ENCODE peak calls at places on chromosome 11, in ten cellular contexts. M is SK-N-SH, F is HCT116, W is HepG2, T is A549, C is NB4, Z is GM12878, V is WTC11, P is H1, E is K562. H is an unnamed sample.
A peak's percentile ranks its signal among the peaks of the same experiment; 100 is the strongest.

GRCh38 chr11:121067453-121067852 is 33.6 kb upstream of the TECTA start:
- DNase-seq in M (no peak), F (no peak), W (peak; percentile 97), T (peak; percentile 37), C (no peak), Z (no peak), V (no peak), P (no peak), E (no peak), H (peak; percentile 33)

GRCh38 chr11:6746086-6746618 is 25.6 kb downstream of the OR2AG2 start:
- DNase-seq in M (no peak), F (no peak), W (no peak), T (no peak), C (no peak), Z (peak; percentile 68), V (no peak), P (no peak), E (no peak), H (peak; percentile 71)

GRCh38 chr11:12981879-12982531 is 27.1 kb upstream of the RASSF10 start:
- DNase-seq in M (no peak), F (no peak), W (peak; percentile 3), T (peak; percentile 12), C (no peak), Z (no peak), V (no peak), P (no peak), E (no peak), H (no peak)

GRCh38 chr11:75639752-75640151 is 29.1 kb downstream of the MAP6 start:
- DNase-seq in M (peak; percentile 75), F (no peak), W (no peak), T (no peak), C (no peak), Z (peak; percentile 17), V (no peak), P (no peak), E (peak; percentile 27), H (peak; percentile 60)

GRCh38 chr11:96817488-96817887 is 427.7 kb downstream of the JRKL start:
- DNase-seq in M (no peak), F (no peak), W (no peak), T (no peak), C (no peak), Z (no peak), V (no peak), P (no peak), E (peak; percentile 75), H (no peak)

GRCh38 chr11:131910491-131911387 is 540.3 kb downstream of the NTM start:
- DNase-seq in M (peak; percentile 73), F (no peak), W (no peak), T (peak; percentile 3), C (no peak), Z (no peak), V (peak; percentile 50), P (no peak), E (no peak), H (peak; percentile 43)

GRCh38 chr11:46345131-46345597 is 2.1 kb upstream of the DGKZ start:
- DNase-seq in M (no peak), F (no peak), W (no peak), T (no peak), C (peak; percentile 93), Z (no peak), V (peak; percentile 55), P (no peak), E (peak; percentile 51), H (peak; percentile 54)

GRCh38 chr11:118975771-118976709 is 4.5 kb downstream of the FOXR1 start:
- DNase-seq in M (no peak), F (no peak), W (no peak), T (no peak), C (no peak), Z (no peak), V (no peak), P (no peak), E (peak; percentile 37), H (no peak)

GRCh38 chr11:45859661-45860140 is 12.4 kb downstream of the CRY2 start:
- DNase-seq in M (peak; percentile 87), F (no peak), W (no peak), T (no peak), C (no peak), Z (no peak), V (peak; percentile 46), P (no peak), E (no peak), H (peak; percentile 85)

GRCh38 chr11:8831861-8832260 is 79.1 kb upstream of the AKIP1 start:
- DNase-seq in M (no peak), F (no peak), W (no peak), T (no peak), C (no peak), Z (no peak), V (no peak), P (no peak), E (no peak), H (no peak)

GRCh38 chr11:129374081-129374992 is 1.3 kb upstream of the BARX2 start:
- DNase-seq in M (peak; percentile 44), F (no peak), W (no peak), T (peak; percentile 1), C (no peak), Z (no peak), V (peak; percentile 28), P (no peak), E (no peak), H (no peak)

GRCh38 chr11:296976-297665 is 2.2 kb downstream of the IFITM5 start:
- DNase-seq in M (no peak), F (no peak), W (no peak), T (no peak), C (no peak), Z (no peak), V (peak; percentile 16), P (no peak), E (no peak), H (no peak)

GRCh38 chr11:106917973-106918372 is 100.3 kb downstream of the GUCY1A2 start:
- DNase-seq in M (peak; percentile 23), F (peak; percentile 18), W (peak; percentile 1), T (no peak), C (peak; percentile 14), Z (no peak), V (peak; percentile 72), P (peak; percentile 15), E (peak; percentile 11), H (no peak)

GRCh38 chr11:44955019-44955738 is 4.5 kb upstream of the TP53I11 start:
- DNase-seq in M (no peak), F (no peak), W (no peak), T (peak; percentile 63), C (peak; percentile 97), Z (no peak), V (no peak), P (no peak), E (peak; percentile 61), H (peak; percentile 97)

GRCh38 chr11:111762526-111762925 is 3.7 kb downstream of the PPP2R1B start:
- DNase-seq in M (no peak), F (no peak), W (no peak), T (no peak), C (no peak), Z (no peak), V (no peak), P (no peak), E (no peak), H (no peak)

GRCh38 chr11:111759375-111759774 is 6.8 kb downstream of the PPP2R1B start:
- DNase-seq in M (no peak), F (no peak), W (no peak), T (no peak), C (no peak), Z (no peak), V (no peak), P (no peak), E (no peak), H (peak; percentile 20)

GRCh38 chr11:111761056-111761455 is 5.1 kb downstream of the PPP2R1B start:
- DNase-seq in M (no peak), F (no peak), W (no peak), T (no peak), C (no peak), Z (no peak), V (no peak), P (no peak), E (no peak), H (no peak)

GRCh38 chr11:111762981-111763643 is 3.1 kb downstream of the PPP2R1B start:
- DNase-seq in M (no peak), F (no peak), W (no peak), T (no peak), C (no peak), Z (no peak), V (no peak), P (no peak), E (no peak), H (no peak)

GRCh38 chr11:111759778-111760407 is 6.3 kb downstream of the PPP2R1B start:
- DNase-seq in M (no peak), F (no peak), W (no peak), T (no peak), C (no peak), Z (no peak), V (no peak), P (no peak), E (no peak), H (peak; percentile 26)
- TF ChIP-seq MAX in M (no peak), F (no peak), W (no peak), T (no peak), C (no peak), Z (no peak), V (no peak), P (no peak), E (no peak), H (no peak)

GRCh38 chr11:35649984-35650383 is 12.6 kb upstream of the TRIM44 start:
- DNase-seq in M (no peak), F (no peak), W (no peak), T (no peak), C (no peak), Z (no peak), V (no peak), P (no peak), E (no peak), H (peak; percentile 29)
- TF ChIP-seq MAX in M (no peak), F (no peak), W (no peak), T (no peak), C (no peak), Z (no peak), V (no peak), P (no peak), E (no peak), H (no peak)

GRCh38 chr11:67696998-67697397 is 22.6 kb upstream of the ALDH3B2 start:
- DNase-seq in M (no peak), F (no peak), W (no peak), T (no peak), C (no peak), Z (no peak), V (no peak), P (no peak), E (no peak), H (no peak)
- TF ChIP-seq MAX in M (no peak), F (no peak), W (no peak), T (no peak), C (no peak), Z (no peak), V (no peak), P (no peak), E (no peak), H (no peak)

DNA sequence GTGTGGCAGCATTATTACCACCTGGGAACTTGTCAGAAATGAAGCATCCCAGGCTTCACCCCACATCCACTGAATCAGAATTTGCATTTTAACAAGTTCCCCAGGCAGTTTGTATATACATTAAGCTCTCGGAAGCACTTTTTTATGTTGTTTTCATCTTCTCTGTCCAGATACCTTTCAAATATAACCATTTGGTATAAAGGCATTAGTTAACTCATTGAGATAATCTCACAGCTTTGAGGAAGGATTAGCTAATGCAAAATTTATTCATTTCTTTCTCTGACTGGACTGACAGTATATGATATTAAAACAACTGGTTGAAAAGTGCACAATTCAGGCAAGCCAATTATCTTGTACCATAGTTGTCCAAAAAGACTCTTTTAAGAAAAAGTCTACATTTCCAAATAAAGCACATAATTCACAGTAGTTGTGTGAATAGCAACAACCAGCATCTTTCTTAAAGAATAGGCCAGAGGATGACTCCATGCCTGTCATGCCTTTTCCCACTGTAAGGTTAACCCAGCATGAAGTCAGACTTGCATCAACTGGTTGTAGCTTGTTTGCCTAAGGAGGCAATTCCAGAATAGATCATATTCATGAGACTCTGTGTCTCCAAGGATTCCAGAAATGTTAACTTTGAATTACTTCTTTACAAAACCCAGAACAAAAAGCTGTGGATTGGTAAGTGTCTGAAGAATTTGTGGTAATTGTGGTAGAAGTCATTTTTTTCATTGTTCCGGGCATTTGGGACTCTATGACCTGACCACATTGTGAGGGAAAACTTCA is 254.3 kb upstream of the SESN3 start:
- DNase-seq in M (no peak), F (no peak), W (no peak), T (no peak), C (no peak), Z (no peak), V (no peak), P (no peak), E (no peak), H (no peak)
- TF ChIP-seq MAX in M (no peak), F (no peak), W (no peak), T (no peak), C (no peak), Z (no peak), V (no peak), P (no peak), E (no peak), H (no peak)

H was measured in endothelial cell of umbilical vein.